ENCODE peak calls at places on chromosomes 12 and 14, in five cellular contexts. A is right cardiac atrium; K is left ventricle myocardium inferior; U is CD8-positive, alpha-beta T cell; C is IMR-90. X is an unnamed sample.

GRCh38 chr12:21065845-21066244 is 65.1 kb upstream of the SLCO1B1 start:
- DNase-seq in A (no peak), C (no peak), K (no peak), U (no peak), X (no peak)

GRCh38 chr14:35331605-35332516 is 39.7 kb downstream of the PSMA6 start:
- DNase-seq in C (peak; percentile 87), K (no peak), A (no peak), U (no peak), X (no peak)

GRCh38 chr12:46459881-46460545 is 87.4 kb upstream of the SLC38A2 start:
- DNase-seq in A (no peak), U (no peak), C (no peak), K (peak; percentile 15), X (no peak)

GRCh38 chr12:131438874-131439273 is 272.0 kb upstream of the SFSWAP start:
- DNase-seq in K (no peak), A (no peak), U (no peak), C (no peak), X (no peak)

GRCh38 chr14:102197317-102197850 is 57.7 kb downstream of the WDR20 start:
- DNase-seq in A (no peak), U (no peak), C (no peak), K (no peak), X (no peak)

GRCh38 chr12:6676962-6677361 is 12.2 kb downstream of the ZNF384 start:
- DNase-seq in K (no peak), U (no peak), A (no peak), C (no peak), X (no peak)

GRCh38 chr12:119229205-119229604 is 50.5 kb downstream of the HSPB8 start:
- DNase-seq in U (no peak), A (no peak), K (no peak), C (no peak), X (no peak)

GRCh38 chr12:20624718-20625117 is 70.4 kb upstream of the SLCO1C1 start:
- DNase-seq in U (no peak), A (no peak), K (no peak), C (peak; percentile 30), X (no peak)

GRCh38 chr12:52256165-52256935 is 18.1 kb upstream of the KRT86 start:
- DNase-seq in C (no peak), U (no peak), K (no peak), A (no peak), X (no peak)

GRCh38 chr14:43165651-43166050 is 1341.4 kb downstream of the FSCB start:
- DNase-seq in A (no peak), C (no peak), U (no peak), K (no peak), X (no peak)

GRCh38 chr12:48280572-48280971 is 70.1 kb downstream of the ZNF641 start:
- DNase-seq in K (no peak), U (no peak), A (no peak), C (no peak), X (no peak)

GRCh38 chr14:33457021-33457420 is 493.9 kb downstream of the EGLN3 start:
- DNase-seq in K (no peak), U (no peak), C (no peak), A (no peak), X (no peak)

DNA sequence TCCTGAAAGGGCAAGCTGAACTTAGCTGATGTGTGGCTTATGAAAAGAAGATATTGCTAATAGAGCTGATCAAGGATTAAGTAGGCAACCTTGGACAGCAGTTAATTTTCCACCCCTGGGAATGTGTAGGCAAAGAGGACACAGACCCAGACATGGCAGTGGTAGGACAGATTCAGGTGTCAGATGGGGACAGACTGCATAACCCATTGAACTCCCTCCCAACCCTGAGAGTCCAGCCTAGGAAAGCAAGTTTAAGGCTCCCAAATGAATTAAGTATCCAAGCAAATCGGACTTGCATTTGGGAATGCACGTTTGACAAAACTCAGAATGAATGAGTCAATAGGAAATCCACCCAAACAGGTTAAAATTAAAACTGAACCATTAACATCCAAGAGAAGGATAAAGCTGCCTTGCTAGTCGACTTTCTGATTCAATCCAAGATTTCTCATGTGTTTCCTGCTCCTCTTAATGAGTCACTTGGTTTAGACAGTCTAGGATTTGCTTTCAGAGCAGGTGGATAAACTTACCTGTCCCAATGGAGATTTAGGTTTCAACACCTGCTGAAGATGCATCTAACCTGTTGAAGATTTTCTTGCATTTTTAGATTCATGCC is 385.4 kb downstream of the CCDC91 start:
- DNase-seq in K (no peak), U (no peak), C (no peak), A (no peak), X (no peak)
- H3K27ac ChIP-seq in K (peak overlapping the region; percentile 40), U (no peak overlapping the region), C (no peak overlapping the region), A (no peak overlapping the region), X (no peak overlapping the region)

DNA sequence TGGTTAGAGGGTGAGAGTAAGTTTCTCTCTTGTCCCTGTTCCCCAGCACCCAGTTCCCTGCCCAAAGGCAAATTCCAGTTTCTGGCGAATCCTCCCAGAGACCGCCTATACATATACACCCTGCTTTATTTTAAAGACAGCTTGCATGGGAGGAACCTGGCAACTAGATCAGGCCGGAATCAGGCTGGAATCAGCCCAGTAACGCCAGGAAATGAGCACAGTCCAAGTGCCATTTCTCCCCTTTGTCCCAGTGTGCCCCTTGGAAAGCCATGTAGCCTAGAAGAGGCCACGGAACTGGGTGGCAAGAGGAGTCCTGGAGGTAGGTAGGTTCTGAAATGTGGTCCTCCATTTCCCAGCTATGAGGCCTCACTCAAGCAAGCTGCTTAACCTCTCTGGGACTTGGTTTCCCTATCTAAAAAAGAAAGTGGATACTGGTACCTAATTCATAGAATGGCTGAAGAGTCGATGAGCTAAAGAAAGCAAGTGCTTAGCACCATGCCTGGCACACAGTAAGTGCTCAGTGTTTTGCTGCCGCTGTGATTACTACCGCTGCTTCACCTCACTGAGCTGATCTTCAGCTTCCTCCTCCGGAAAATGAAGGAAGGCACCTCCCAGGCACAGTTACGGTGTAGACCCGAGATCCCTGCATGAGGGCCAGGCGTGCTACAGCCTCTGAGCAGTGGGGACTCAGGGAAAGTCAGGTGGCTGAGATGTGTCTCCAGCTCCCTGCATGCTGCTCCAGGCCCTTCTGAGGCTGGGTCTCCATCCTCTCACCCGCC is 36.4 kb downstream of the PITPNM2 start:
- DNase-seq in K (no peak), U (no peak), A (no peak), C (no peak), X (no peak)
- H3K4me3 ChIP-seq in K (peak overlapping the region; percentile 17), U (no peak overlapping the region), A (no peak overlapping the region), C (no peak overlapping the region), X (no peak overlapping the region)

DNA sequence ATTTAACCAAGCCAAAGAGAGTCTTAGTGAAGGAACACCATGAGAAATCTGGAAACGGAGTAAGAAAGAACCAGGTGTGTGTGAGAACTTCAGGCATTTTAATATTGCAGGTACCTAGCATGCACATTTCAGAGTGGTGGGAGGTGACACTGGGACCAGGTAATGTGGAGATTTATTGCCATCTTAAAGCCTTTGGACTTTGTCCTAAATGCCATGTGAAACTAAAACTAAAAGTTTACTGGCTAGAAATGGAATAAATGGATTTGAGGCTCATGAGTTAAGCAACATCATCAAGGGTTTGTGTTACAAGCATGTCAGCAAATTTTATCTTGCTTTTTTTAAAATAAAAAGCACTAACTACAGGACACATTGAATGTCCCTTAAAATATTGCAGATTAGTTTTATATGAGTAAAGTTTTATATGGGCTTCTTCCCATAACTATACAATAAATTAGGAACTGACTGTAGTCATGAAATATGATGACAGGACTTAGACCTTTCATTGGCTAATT is 721.0 kb upstream of the NOVA1 start:
- DNase-seq in C (no peak), U (no peak), A (no peak), K (no peak), X (no peak)
- H3K9me3 ChIP-seq in C (no peaks in the 10 kb centered on the region), U (no peaks in the 10 kb centered on the region), A (no peaks in the 10 kb centered on the region), K (no peaks in the 10 kb centered on the region), X (no peaks in the 10 kb centered on the region)

GRCh38 chr14:61203059-61203753 is 77.9 kb downstream of the TMEM30B start:
- DNase-seq in C (no peak), U (no peak), A (no peak), K (no peak), X (no peak)

GRCh38 chr14:61201171-61201570 is 80.0 kb downstream of the TMEM30B start:
- DNase-seq in U (no peak), K (no peak), C (no peak), A (no peak), X (no peak)

GRCh38 chr14:61196792-61197191 is 84.3 kb downstream of the TMEM30B start:
- DNase-seq in C (no peak), A (no peak), K (no peak), U (no peak), X (no peak)

GRCh38 chr14:61197416-61197815 is 83.7 kb downstream of the TMEM30B start:
- DNase-seq in U (no peak), C (no peak), A (no peak), K (no peak), X (no peak)

GRCh38 chr14:61202124-61202523 is 79.0 kb downstream of the TMEM30B start:
- DNase-seq in U (no peak), K (no peak), C (no peak), A (no peak), X (no peak)
- H3K27ac ChIP-seq in U (no peak overlapping the region), K (no peak overlapping the region), C (no peak overlapping the region), A (no peak overlapping the region), X (no peak overlapping the region)

GRCh38 chr12:71666259-71666658 is 2.2 kb downstream of the THAP2 start:
- DNase-seq in K (no peak), C (no peak), A (no peak), U (no peak), X (no peak)

GRCh38 chr12:71663561-71664410 is at the start of the genes THAP2 and ZFC3H1:
- DNase-seq in K (peak; percentile 92), A (peak; percentile 95), C (peak; percentile 100), U (peak; percentile 76), X (peak; percentile 98)

GRCh38 chr12:71662861-71663560 is 637 bp downstream of the ZFC3H1 start:
- DNase-seq in A (peak; percentile 83), C (peak; percentile 69), K (peak; percentile 49), U (peak; percentile 54), X (no peak)

GRCh38 chr12:71664411-71665108 is 459 bp downstream of the THAP2 start:
- DNase-seq in C (peak; percentile 15), A (no peak), U (no peak), K (no peak), X (no peak)

GRCh38 chr12:71665109-71665476 is 992 bp downstream of the THAP2 start:
- DNase-seq in U (no peak), K (no peak), A (no peak), C (no peak), X (no peak)
- H3K4me3 ChIP-seq in U (peak overlapping the region; percentile 79), K (peak overlapping the region; percentile 82), A (peak overlapping the region; percentile 89), C (peak overlapping the region; percentile 68), X (peak overlapping the region; percentile 96)

GRCh38 chr12:126144603-126145002 is 1079.4 kb downstream of the AACS start:
- DNase-seq in C (no peak), U (no peak), K (no peak), A (no peak), X (no peak)

DNA sequence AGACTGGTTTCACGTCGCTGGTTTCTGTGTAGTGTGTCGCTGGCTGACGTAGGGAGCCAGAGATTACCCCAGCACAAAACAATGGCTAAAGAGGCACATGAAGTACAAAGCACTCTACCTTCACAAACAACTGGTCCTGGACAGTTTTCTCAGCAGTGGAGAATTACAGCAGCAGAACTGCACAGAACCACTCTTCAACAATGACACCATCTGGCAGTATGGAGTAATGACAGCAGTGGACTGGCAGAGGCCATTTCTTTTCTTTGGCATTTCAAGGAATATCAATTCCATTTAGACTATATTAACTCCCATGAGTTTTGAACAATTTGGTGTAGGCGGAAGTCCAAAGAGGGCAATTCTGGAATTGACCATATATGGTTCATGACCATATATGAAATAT is 1074.1 kb downstream of the AACS start:
- DNase-seq in K (no peak), C (no peak), U (no peak), A (no peak), X (no peak)
- H3K9me3 ChIP-seq in K (peaks cover 60% of the 10 kb centered on the region), C (peaks cover 24% of the 10 kb centered on the region), U (no peaks in the 10 kb centered on the region), A (peaks cover 7% of the 10 kb centered on the region), X (peaks cover 26% of the 10 kb centered on the region)